ENCODE peak calls at places on chromosome 17, in eight cellular contexts. P is NCI-H1417; G is upper lobe of left lung; X is lower lobe of right lung; F is stimulated activated CD8-positive, alpha-beta memory T cell treated with anti-CD3 and anti-CD28 coated beads, Interleukin-15, amount 100 ng/mL, for 4 hours; T is brain microvascular endothelial cell; O is left ventricle myocardium superior; L is fibroblast of the aortic adventitia. K is an unnamed sample.

GRCh38 chr17:42305543-42306384 is 17.5 kb downstream of the STAT5A start:
- DNase-seq in P (no peak), F (no peak), G (no peak), L (no peak), O (no peak), T (no peak), X (no peak), K (no peak)

GRCh38 chr17:50337956-50338355 is 8.0 kb upstream of the XYLT2 start:
- DNase-seq in O (no peak), L (no peak), X (no peak), G (no peak), P (no peak), F (no peak), T (no peak), K (no peak)

GRCh38 chr17:40264458-40265185 is 23.1 kb upstream of the CDC6 start:
- DNase-seq in X (no peak), L (no peak), F (no peak), P (no peak), O (no peak), G (peak), T (no peak), K (no peak)

GRCh38 chr17:2050871-2051387 is 4.0 kb upstream of the HIC1 start:
- DNase-seq in X (no peak), F (no peak), L (no peak), P (peak), G (peak), O (peak), T (no peak), K (no peak)

GRCh38 chr17:40319651-40320550 is 10.9 kb downstream of the RARA start:
- DNase-seq in O (peak), P (no peak), G (no peak), X (peak), L (no peak), T (no peak), F (peak), K (peak)

GRCh38 chr17:73697872-73698271 is 53.6 kb upstream of the SDK2 start:
- DNase-seq in P (peak), L (no peak), G (no peak), X (no peak), F (no peak), O (no peak), T (no peak), K (no peak)

GRCh38 chr17:78734841-78735641 is 47.0 kb downstream of the CYTH1 start:
- DNase-seq in P (no peak), F (no peak), G (peak), L (no peak), O (no peak), T (no peak), X (no peak), K (no peak)

GRCh38 chr17:83199500-83200201 is 120.2 kb downstream of the METRNL start:
- DNase-seq in G (peak), T (peak), P (no peak), O (peak), F (peak), X (peak), L (no peak), K (no peak)

GRCh38 chr17:78416791-78417530 is 38.5 kb downstream of the PGS1 start:
- DNase-seq in L (peak), G (no peak), X (no peak), F (no peak), T (no peak), O (no peak), P (no peak), K (no peak)

GRCh38 chr17:7443499-7444485 is 1.1 kb upstream of the CHRNB1 start:
- DNase-seq in T (no peak), O (no peak), G (no peak), F (no peak), L (peak), X (no peak), P (no peak), K (no peak)

GRCh38 chr17:17567631-17568030 is 23.9 kb downstream of the PEMT start:
- DNase-seq in P (no peak), L (peak), X (no peak), T (no peak), G (no peak), O (peak), F (no peak), K (no peak)

GRCh38 chr17:41483531-41483930 is 2.6 kb upstream of the KRT35 start:
- DNase-seq in X (no peak), L (no peak), G (no peak), O (no peak), F (no peak), T (no peak), P (no peak), K (no peak)

GRCh38 chr17:48679385-48680096 is 42.8 kb downstream of the PRAC1 start:
- DNase-seq in P (peak), X (no peak), F (no peak), O (no peak), T (no peak), L (no peak), G (no peak), K (no peak)

GRCh38 chr17:58242171-58242784 is 3.9 kb downstream of the LPO start:
- DNase-seq in P (no peak), L (no peak), X (no peak), G (no peak), T (no peak), F (no peak), O (no peak), K (no peak)

K was measured in activated CD8-positive, alpha-beta memory T cell treated with anti-CD3 and anti-CD28 coated beads for 4 hours.